ENCODE peak calls at places on chromosomes 6 and 20, in five cellular contexts. Y, F, M, J and D are unnamed samples.
A peak's percentile ranks its signal among the peaks of the same experiment; 100 is the strongest.

GRCh38 chr6:108268845-108269244 is 8.0 kb upstream of the SNX3 start:
- DNase-seq in Y (no peak), F (no peak), M (no peak), J (no peak), D (no peak)

GRCh38 chr6:133632906-133633305 is 256.0 kb upstream of the TCF21 start:
- DNase-seq in Y (no peak), F (no peak), M (no peak), J (no peak), D (no peak)

GRCh38 chr6:99189823-99190721 is 159.4 kb downstream of the FAXC start:
- DNase-seq in Y (no peak), F (no peak), M (no peak), J (no peak), D (no peak)

GRCh38 chr6:2876210-2877056 is 26.7 kb downstream of the SERPINB9 start:
- DNase-seq in Y (peak; percentile 73), F (peak; percentile 84), M (no peak), J (peak; percentile 86), D (peak; percentile 98)

GRCh38 chr6:101582786-101583185 is 189.3 kb downstream of the GRIK2 start:
- DNase-seq in Y (no peak), F (no peak), M (no peak), J (no peak), D (no peak)

GRCh38 chr20:46009847-46010246 is 1.1 kb downstream of the MMP9 start:
- DNase-seq in Y (no peak), F (no peak), M (no peak), J (no peak), D (no peak)

GRCh38 chr6:28710466-28711191 is 184.9 kb downstream of the GPX5 start:
- DNase-seq in Y (no peak), F (no peak), M (no peak), J (peak; percentile 87), D (no peak)

GRCh38 chr6:95099410-95099809 is 477.9 kb upstream of the MANEA start:
- DNase-seq in Y (no peak), F (no peak), M (no peak), J (no peak), D (no peak)

GRCh38 chr20:55947701-55948100 is 57.6 kb downstream of the CBLN4 start:
- DNase-seq in Y (no peak), F (no peak), M (no peak), J (no peak), D (no peak)

GRCh38 chr6:30686908-30687658 is 638 bp upstream of the PPP1R18 start:
- DNase-seq in Y (peak; percentile 97), F (peak; percentile 99), M (peak; percentile 94), J (peak; percentile 85), D (peak; percentile 72)

GRCh38 chr6:158460602-158461092 is 99.2 kb upstream of the TMEM181 start:
- DNase-seq in Y (peak; percentile 48), F (no peak), M (no peak), J (no peak), D (peak; percentile 91)

GRCh38 chr6:28789553-28790083 is 134.2 kb downstream of the TRIM27 start:
- DNase-seq in Y (no peak), F (no peak), M (no peak), J (peak; percentile 78), D (no peak)

GRCh38 chr6:33426590-33427563 is 7.0 kb downstream of the SYNGAP1 start:
- DNase-seq in Y (no peak), F (no peak), M (no peak), J (peak; percentile 25), D (no peak)

GRCh38 chr6:113936093-113936934 is 34.6 kb downstream of the HDAC2 start:
- DNase-seq in Y (peak; percentile 41), F (no peak), M (no peak), J (peak; percentile 54), D (peak; percentile 75)

GRCh38 chr20:11432407-11432806 is 485.3 kb upstream of the BTBD3 start:
- DNase-seq in Y (peak; percentile 32), F (no peak), M (no peak), J (no peak), D (peak; percentile 14)